ENCODE peak calls at places on chromosome 21, in seven cellular contexts. F is upper lobe of left lung, G is ovary, V is HepG2, P is uterus, B is suprapubic skin, A is HCT116. M is an unnamed sample. For H3K4me1, the result is how much of the 10 kb centered on the place peaks cover.

GRCh38 chr21:44766014-44766817 is 35.4 kb downstream of the UBE2G2 start:
- DNase-seq in F (peak), G (no peak), V (no peak), P (no peak), B (peak), A (no peak), M (no peak)

GRCh38 chr21:32962286-32962685 is 63.4 kb upstream of the OLIG2 start:
- DNase-seq in F (no peak), G (no peak), V (no peak), P (no peak), B (no peak), A (no peak), M (no peak)

GRCh38 chr21:40699366-40699765 is 147.6 kb downstream of the DSCAM start:
- DNase-seq in F (no peak), G (no peak), V (no peak), P (no peak), B (no peak), A (no peak), M (no peak)

GRCh38 chr21:38843806-38844479 is 38.2 kb downstream of the ETS2 start:
- DNase-seq in F (no peak), G (no peak), V (no peak), P (no peak), B (no peak), A (no peak), M (no peak)

GRCh38 chr21:46213620-46214286 is 14.8 kb downstream of the LSS start:
- DNase-seq in F (peak), G (no peak), V (no peak), P (peak), B (peak), A (no peak), M (no peak)

GRCh38 chr21:45592208-45592619 is 50.0 kb upstream of the SLC19A1 start:
- DNase-seq in F (no peak), G (no peak), V (no peak), P (no peak), B (peak), A (no peak), M (no peak)

GRCh38 chr21:37574316-37574715 is 207.7 kb downstream of the DYRK1A start:
- DNase-seq in F (no peak), G (no peak), V (no peak), P (no peak), B (no peak), A (no peak), M (no peak)

GRCh38 chr21:45513003-45513706 is 29.1 kb downstream of the SLC19A1 start:
- DNase-seq in F (peak), G (peak), V (no peak), P (no peak), B (peak), A (no peak), M (no peak)

GRCh38 chr21:36854391-36854790 is 112.1 kb downstream of the HLCS start:
- DNase-seq in F (no peak), G (no peak), V (peak), P (no peak), B (no peak), A (no peak), M (peak)

GRCh38 chr21:14591882-14592281 is 45.8 kb upstream of the SAMSN1 start:
- DNase-seq in F (no peak), G (no peak), V (no peak), P (peak), B (no peak), A (no peak), M (peak)

GRCh38 chr21:31316488-31317169 is 27.4 kb downstream of the TIAM1 start:
- DNase-seq in F (no peak), G (no peak), V (no peak), P (no peak), B (no peak), A (peak), M (no peak)

GRCh38 chr21:32921632-32922230 is 104.0 kb upstream of the OLIG2 start:
- DNase-seq in F (peak), G (no peak), V (no peak), P (no peak), B (peak), A (peak), M (no peak)

GRCh38 chr21:28550057-28550825 is 442.4 kb downstream of the LTN1 start:
- DNase-seq in F (no peak), G (no peak), V (no peak), P (no peak), B (no peak), A (no peak), M (no peak)

GRCh38 chr21:32423320-32423719 is 10.8 kb downstream of the EVA1C start:
- DNase-seq in F (no peak), G (no peak), V (no peak), P (no peak), B (no peak), A (no peak), M (no peak)

GRCh38 chr21:41369105-41369914 is 7.5 kb downstream of the MX2 start:
- DNase-seq in F (peak), G (peak), V (peak), P (peak), B (peak), A (no peak), M (peak)

GRCh38 chr21:45317401-45318145 is 29.9 kb upstream of the POFUT2 start:
- DNase-seq in F (peak), G (peak), V (peak), P (no peak), B (no peak), A (peak), M (peak)

GRCh38 chr21:40923361-40923760 is 76.4 kb upstream of the DSCAM start:
- DNase-seq in F (no peak), G (no peak), V (no peak), P (no peak), B (no peak), A (no peak), M (no peak)

GRCh38 chr21:39471598-39471997 is 19.8 kb downstream of the SH3BGR start:
- DNase-seq in F (no peak), G (no peak), V (no peak), P (no peak), B (no peak), A (no peak), M (no peak)

GRCh38 chr21:44955141-44955802 is 15.4 kb downstream of the SLX9 start:
- DNase-seq in F (no peak), G (no peak), V (no peak), P (no peak), B (no peak), A (no peak), M (no peak)

GRCh38 chr21:10464975-10465374 is 56.4 kb upstream of the TPTE start:
- DNase-seq in F (no peak), G (no peak), V (no peak), P (no peak), B (no peak), A (no peak), M (no peak)

GRCh38 chr21:43778469-43779335 is 2.6 kb upstream of the CSTB start:
- DNase-seq in F (no peak), G (no peak), V (no peak), P (no peak), B (no peak), A (no peak), M (no peak)

GRCh38 chr21:31987696-31988095 is 114.9 kb downstream of the HUNK start:
- DNase-seq in F (no peak), G (no peak), V (no peak), P (no peak), B (peak), A (no peak), M (no peak)

GRCh38 chr21:37155216-37155615 is 82.2 kb downstream of the TTC3 start:
- DNase-seq in F (no peak), G (no peak), V (no peak), P (no peak), B (no peak), A (no peak), M (no peak)

GRCh38 chr21:38897532-38898421 is 92.0 kb downstream of the ETS2 start:
- DNase-seq in F (no peak), G (no peak), V (no peak), P (no peak), B (no peak), A (no peak), M (no peak)

GRCh38 chr21:26170471-26171309 is at the start of gene APP:
- DNase-seq in F (peak), G (peak), V (peak), P (peak), B (peak), A (peak), M (peak)
- TF ChIP-seq POLR2A in F (peak), G (peak), V (peak), P (peak), B (peak), A (peak), M (peak)

DNA sequence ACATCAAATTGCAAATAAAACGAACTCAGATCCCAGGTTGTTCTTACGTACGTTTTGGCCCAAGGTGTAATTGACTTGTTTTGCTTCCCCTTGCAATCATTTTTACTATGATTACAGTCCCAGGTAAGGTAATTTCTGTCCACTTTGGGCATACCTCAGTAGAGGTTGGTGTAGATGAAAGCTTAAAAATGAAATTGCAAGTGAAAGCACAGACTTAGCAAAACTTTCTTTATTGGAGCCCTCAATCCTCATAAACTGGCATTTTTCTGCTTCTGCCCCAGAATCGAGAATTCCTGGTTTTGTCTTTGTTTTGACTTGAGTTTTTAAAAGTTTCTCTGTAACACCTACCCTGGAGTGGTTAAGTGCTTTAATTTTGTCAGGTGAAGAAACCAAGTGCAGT is 9.4 kb downstream of the MRPS6 start:
- DNase-seq in F (no peak), G (no peak), V (no peak), P (no peak), B (no peak), A (no peak), M (no peak)
- H3K4me1 ChIP-seq in F (under half), G (under half), V (under half), P (under half), B (under half), A (under half), M (under half)

GRCh38 chr21:29650561-29651022 is 289.2 kb downstream of the GRIK1 start:
- DNase-seq in F (no peak), G (no peak), V (no peak), P (no peak), B (no peak), A (no peak), M (no peak)

GRCh38 chr21:29649370-29649963 is 290.3 kb downstream of the GRIK1 start:
- DNase-seq in F (no peak), G (no peak), V (no peak), P (no peak), B (no peak), A (no peak), M (no peak)

GRCh38 chr21:29645666-29646553 is 293.9 kb downstream of the GRIK1 start:
- DNase-seq in F (no peak), G (no peak), V (no peak), P (no peak), B (no peak), A (no peak), M (no peak)

GRCh38 chr21:29648710-29649240 is 291.0 kb downstream of the GRIK1 start:
- DNase-seq in F (no peak), G (no peak), V (no peak), P (no peak), B (no peak), A (no peak), M (no peak)

GRCh38 chr21:29647353-29647781 is 292.4 kb downstream of the GRIK1 start:
- DNase-seq in F (no peak), G (no peak), V (no peak), P (no peak), B (no peak), A (no peak), M (no peak)
- TF ChIP-seq POLR2A in F (no peak), G (no peak), V (no peak), P (no peak), B (no peak), A (no peak), M (no peak)

GRCh38 chr21:35044770-35045538 is 4.1 kb downstream of the RUNX1 start:
- DNase-seq in F (no peak), G (no peak), V (no peak), P (no peak), B (no peak), A (no peak), M (no peak)
- H3K4me1 ChIP-seq in F (under half), G (under half), V (under half), P (under half), B (under half), A (under half), M (under half)

DNA sequence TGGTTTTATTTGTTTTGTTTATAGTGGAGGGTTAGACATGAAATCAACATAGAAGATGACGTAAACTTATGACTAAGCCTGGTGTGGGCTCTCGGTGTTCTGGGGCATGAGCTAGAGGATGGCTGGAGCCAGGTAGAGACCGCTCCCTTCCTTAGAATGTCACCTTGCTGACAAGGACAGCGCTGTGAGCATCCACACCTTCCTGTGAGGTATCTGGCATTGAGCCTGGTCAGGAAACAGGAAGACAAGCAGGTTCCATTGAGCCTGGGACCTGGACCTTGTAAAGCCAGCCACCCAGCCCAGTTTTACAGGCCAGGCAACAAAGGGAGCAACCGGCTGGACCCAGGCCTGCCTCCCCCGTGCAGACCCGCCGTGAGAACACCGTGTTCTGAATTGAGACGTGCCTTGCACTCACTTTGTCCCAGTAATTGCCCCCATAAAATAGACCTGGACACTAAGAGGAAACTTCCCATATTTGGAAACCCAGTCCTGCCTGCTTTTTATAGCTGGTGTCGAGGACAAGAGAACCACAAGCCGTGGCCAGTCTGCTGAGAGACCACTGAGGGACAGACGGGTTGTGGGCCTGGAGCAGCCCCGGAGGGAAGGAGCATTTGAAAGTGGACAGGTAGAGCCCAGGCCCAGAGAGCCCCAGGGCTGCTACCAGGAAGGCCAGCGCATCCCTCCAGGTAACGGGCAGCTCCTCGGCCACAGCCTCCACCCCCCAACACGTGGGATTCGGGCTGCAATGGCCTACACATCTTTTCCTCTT is 78.0 kb downstream of the PDE9A start:
- DNase-seq in F (no peak), G (no peak), V (no peak), P (no peak), B (peak), A (peak), M (no peak)
- TF ChIP-seq POLR2A in F (no peak), G (no peak), V (no peak), P (no peak), B (no peak), A (no peak), M (no peak)

M was measured in adrenal gland.